ENCODE peak calls at places on chromosome 22, in seven cellular contexts. K is neural crest cell, Q is endothelial cell, D is pancreas, O is fibroblast of lung, C is fibroblast of pulmonary artery, B is fibroblast of the aortic adventitia. H is an unnamed sample.

GRCh38 chr22:37416806-37417205 is 10.5 kb downstream of the ELFN2 start:
- DNase-seq in K (peak; percentile 50), Q (no peak), D (peak; percentile 52), O (no peak), C (no peak), B (no peak), H (peak; percentile 82)

GRCh38 chr22:49367016-49367697 is 460.5 kb downstream of the BRD1 start:
- DNase-seq in K (no peak), Q (peak; percentile 4), D (no peak), O (no peak), C (no peak), B (no peak), H (no peak)

GRCh38 chr22:29030016-29030617 is 31.5 kb downstream of the C22orf31 start:
- DNase-seq in K (no peak), Q (no peak), D (no peak), O (peak; percentile 37), C (peak; percentile 16), B (peak; percentile 25), H (no peak)

GRCh38 chr22:20583471-20583922 is 76.1 kb downstream of the MED15 start:
- DNase-seq in K (no peak), Q (no peak), D (peak; percentile 61), O (no peak), C (no peak), B (no peak), H (no peak)

GRCh38 chr22:30743257-30744020 is 48.8 kb downstream of the OSBP2 start:
- DNase-seq in K (no peak), Q (no peak), D (no peak), O (no peak), C (no peak), B (no peak), H (no peak)

GRCh38 chr22:42651134-42651533 is 1.9 kb upstream of the CYB5R3 start:
- DNase-seq in K (no peak), Q (no peak), D (no peak), O (no peak), C (no peak), B (no peak), H (no peak)

GRCh38 chr22:23107487-23108323 is 34.1 kb downstream of the RSPH14 start:
- DNase-seq in K (no peak), Q (no peak), D (no peak), O (no peak), C (no peak), B (no peak), H (no peak)

GRCh38 chr22:42693055-42693762 is 27.5 kb downstream of the A4GALT start:
- DNase-seq in K (no peak), Q (no peak), D (no peak), O (no peak), C (no peak), B (no peak), H (no peak)

GRCh38 chr22:38754247-38755154 is 1.3 kb downstream of the SUN2 start:
- DNase-seq in K (no peak), Q (no peak), D (peak; percentile 86), O (peak; percentile 86), C (peak; percentile 66), B (peak; percentile 83), H (no peak)

GRCh38 chr22:11253000-11253511 is 4274.9 kb upstream of the OR11H1 start:
- DNase-seq in K (no peak), Q (no peak), D (peak; percentile 75), O (no peak), C (no peak), B (no peak), H (peak; percentile 10)

GRCh38 chr22:40334899-40335298 is 11.4 kb upstream of the ADSL start:
- DNase-seq in K (no peak), Q (no peak), D (no peak), O (no peak), C (no peak), B (no peak), H (no peak)

GRCh38 chr22:35966314-35967045 is 62.1 kb downstream of the RBFOX2 start:
- DNase-seq in K (no peak), Q (no peak), D (no peak), O (no peak), C (no peak), B (no peak), H (no peak)
- TF ChIP-seq CTCF in K (no peak), Q (no peak), D (no peak), O (no peak), C (peak; percentile 1), B (peak; percentile 23), H (no peak)

DNA sequence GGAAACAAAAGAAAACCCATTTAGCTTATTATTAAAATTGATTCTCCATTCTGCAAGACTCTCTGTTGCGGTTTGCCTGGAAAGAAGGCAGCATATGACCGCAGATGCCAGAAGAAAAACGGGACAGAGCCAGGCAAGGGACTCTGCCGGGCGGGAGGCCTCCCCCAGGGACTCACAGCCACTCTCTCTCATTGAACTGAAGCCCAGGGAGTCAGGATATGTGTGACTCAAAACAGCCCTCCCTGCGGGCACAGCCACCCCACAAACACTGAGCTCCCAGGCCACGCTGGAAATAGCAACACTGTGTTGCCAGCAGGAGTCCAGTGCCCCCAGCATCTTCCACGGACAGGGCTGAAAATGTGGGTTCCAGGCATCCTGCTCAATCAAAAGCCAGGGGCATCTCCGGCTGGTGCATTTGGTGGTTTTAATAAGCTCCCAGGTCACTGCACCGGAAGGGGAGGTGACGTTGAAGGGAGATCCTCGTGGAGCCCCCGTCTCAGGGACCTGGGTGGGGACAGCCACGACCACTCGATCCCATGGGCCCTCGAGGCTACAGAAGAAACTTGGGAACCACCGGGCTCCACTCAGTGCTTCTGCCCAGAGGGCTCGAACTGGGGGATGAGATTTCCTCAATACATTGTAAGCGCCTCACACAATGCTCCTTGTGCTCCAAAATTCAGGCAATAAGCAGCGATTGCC is 624.5 kb downstream of the TBC1D22A start:
- DNase-seq in K (no peak), Q (no peak), D (no peak), O (no peak), C (no peak), B (no peak), H (no peak)
- TF ChIP-seq CTCF in K (no peak), Q (no peak), D (no peak), O (no peak), C (no peak), B (no peak), H (no peak)

GRCh38 chr22:17201285-17201945 is 17.8 kb downstream of the ADA2 start:
- DNase-seq in K (no peak), Q (no peak), D (no peak), O (peak; percentile 47), C (peak; percentile 29), B (peak; percentile 46), H (no peak)

GRCh38 chr22:17205432-17205831 is 13.8 kb downstream of the ADA2 start:
- DNase-seq in K (no peak), Q (no peak), D (no peak), O (no peak), C (no peak), B (no peak), H (no peak)
- TF ChIP-seq CTCF in K (no peak), Q (no peak), D (no peak), O (peak; percentile 6), C (no peak), B (no peak), H (no peak)

GRCh38 chr22:45397806-45398205 is 15.6 kb downstream of the SMC1B start:
- DNase-seq in K (no peak), Q (no peak), D (no peak), O (no peak), C (no peak), B (no peak), H (no peak)
- TF ChIP-seq CTCF in K (no peak), Q (no peak), D (no peak), O (no peak), C (no peak), B (no peak), H (no peak)